ENCODE peak calls at places on chromosomes 2 and 18, in seven cellular contexts. One of them, this sample, is unnamed.

GRCh38 chr2:26123426-26123825 is 49.5 kb upstream of the GAREM2 start:
- DNase-seq in choroid plexus epithelial cell: no peak
- DNase-seq in HepG2: no peak
- DNase-seq in H9: no peak
- DNase-seq in HFFc6: no peak
- DNase-seq in fibroblast of lung: no peak
- DNase-seq in IMR-90: no peak
- DNase-seq in this sample: no peak

GRCh38 chr2:96760986-96761832 is 507 bp downstream of the CNNM4 start:
- DNase-seq in choroid plexus epithelial cell: no peak
- DNase-seq in HepG2: peak
- DNase-seq in H9: peak
- DNase-seq in HFFc6: no peak
- DNase-seq in fibroblast of lung: peak
- DNase-seq in IMR-90: no peak
- DNase-seq in this sample: no peak

GRCh38 chr2:158797963-158798700 is 3.0 kb downstream of the DAPL1 start:
- DNase-seq in choroid plexus epithelial cell: no peak
- DNase-seq in HepG2: no peak
- DNase-seq in H9: no peak
- DNase-seq in HFFc6: no peak
- DNase-seq in fibroblast of lung: peak
- DNase-seq in IMR-90: no peak
- DNase-seq in this sample: no peak

GRCh38 chr2:202184557-202184956 is 53.8 kb downstream of the SUMO1 start:
- DNase-seq in choroid plexus epithelial cell: no peak
- DNase-seq in HepG2: no peak
- DNase-seq in H9: no peak
- DNase-seq in HFFc6: no peak
- DNase-seq in fibroblast of lung: no peak
- DNase-seq in IMR-90: no peak
- DNase-seq in this sample: no peak

GRCh38 chr18:35005963-35006577 is 35.1 kb upstream of the MAPRE2 start:
- DNase-seq in choroid plexus epithelial cell: peak
- DNase-seq in HepG2: peak
- DNase-seq in H9: no peak
- DNase-seq in HFFc6: peak
- DNase-seq in fibroblast of lung: peak
- DNase-seq in IMR-90: peak
- DNase-seq in this sample: peak

GRCh38 chr2:184692137-184692734 is 93.9 kb downstream of the ZNF804A start:
- DNase-seq in choroid plexus epithelial cell: peak
- DNase-seq in HepG2: no peak
- DNase-seq in H9: no peak
- DNase-seq in HFFc6: no peak
- DNase-seq in fibroblast of lung: peak
- DNase-seq in IMR-90: no peak
- DNase-seq in this sample: no peak

GRCh38 chr2:149731112-149731511 is 143.5 kb upstream of the MMADHC start:
- DNase-seq in choroid plexus epithelial cell: no peak
- DNase-seq in HepG2: no peak
- DNase-seq in H9: no peak
- DNase-seq in HFFc6: no peak
- DNase-seq in fibroblast of lung: peak
- DNase-seq in IMR-90: no peak
- DNase-seq in this sample: no peak

GRCh38 chr2:120642646-120643045 is 93.0 kb upstream of the GLI2 start:
- DNase-seq in choroid plexus epithelial cell: no peak
- DNase-seq in HepG2: no peak
- DNase-seq in H9: no peak
- DNase-seq in HFFc6: no peak
- DNase-seq in fibroblast of lung: no peak
- DNase-seq in IMR-90: no peak
- DNase-seq in this sample: no peak

GRCh38 chr2:71690876-71691275 is 237.5 kb downstream of the DYSF start:
- DNase-seq in choroid plexus epithelial cell: no peak
- DNase-seq in HepG2: no peak
- DNase-seq in H9: no peak
- DNase-seq in HFFc6: no peak
- DNase-seq in fibroblast of lung: no peak
- DNase-seq in IMR-90: no peak
- DNase-seq in this sample: no peak

GRCh38 chr18:39698436-39698835 is 2132.8 kb upstream of the CELF4 start:
- DNase-seq in choroid plexus epithelial cell: peak
- DNase-seq in HepG2: no peak
- DNase-seq in H9: no peak
- DNase-seq in HFFc6: no peak
- DNase-seq in fibroblast of lung: no peak
- DNase-seq in IMR-90: no peak
- DNase-seq in this sample: no peak

GRCh38 chr2:100819365-100820345 is at the start of gene NPAS2:
- DNase-seq in choroid plexus epithelial cell: peak
- DNase-seq in HepG2: peak
- DNase-seq in H9: peak
- DNase-seq in HFFc6: no peak
- DNase-seq in fibroblast of lung: peak
- DNase-seq in IMR-90: peak
- DNase-seq in this sample: peak

GRCh38 chr2:85866165-85866659 is 22.6 kb downstream of the ST3GAL5 start:
- DNase-seq in choroid plexus epithelial cell: no peak
- DNase-seq in HepG2: no peak
- DNase-seq in H9: no peak
- DNase-seq in HFFc6: no peak
- DNase-seq in fibroblast of lung: peak
- DNase-seq in IMR-90: no peak
- DNase-seq in this sample: no peak

GRCh38 chr2:169362346-169363026 is at the start of gene LRP2:
- DNase-seq in choroid plexus epithelial cell: peak
- DNase-seq in HepG2: peak
- DNase-seq in H9: peak
- DNase-seq in HFFc6: no peak
- DNase-seq in fibroblast of lung: no peak
- DNase-seq in IMR-90: no peak
- DNase-seq in this sample: peak

GRCh38 chr2:155733091-155733870 is 599.2 kb downstream of the NR4A2 start:
- DNase-seq in choroid plexus epithelial cell: no peak
- DNase-seq in HepG2: no peak
- DNase-seq in H9: no peak
- DNase-seq in HFFc6: no peak
- DNase-seq in fibroblast of lung: no peak
- DNase-seq in IMR-90: no peak
- DNase-seq in this sample: no peak

GRCh38 chr2:28277466-28277865 is 115.2 kb upstream of the FOSL2 start:
- DNase-seq in choroid plexus epithelial cell: no peak
- DNase-seq in HepG2: no peak
- DNase-seq in H9: no peak
- DNase-seq in HFFc6: no peak
- DNase-seq in fibroblast of lung: no peak
- DNase-seq in IMR-90: no peak
- DNase-seq in this sample: no peak

GRCh38 chr2:24456610-24457556 is 34.2 kb upstream of the NCOA1 start:
- DNase-seq in choroid plexus epithelial cell: peak
- DNase-seq in HepG2: no peak
- DNase-seq in H9: no peak
- DNase-seq in HFFc6: peak
- DNase-seq in fibroblast of lung: peak
- DNase-seq in IMR-90: peak
- DNase-seq in this sample: no peak

GRCh38 chr2:45014016-45014702 is 4.9 kb upstream of the SIX2 start:
- DNase-seq in choroid plexus epithelial cell: peak
- DNase-seq in HepG2: no peak
- DNase-seq in H9: peak
- DNase-seq in HFFc6: no peak
- DNase-seq in fibroblast of lung: peak
- DNase-seq in IMR-90: no peak
- DNase-seq in this sample: peak

GRCh38 chr2:217993817-217994459 is 8.9 kb downstream of the TNS1 start:
- DNase-seq in choroid plexus epithelial cell: peak
- DNase-seq in HepG2: peak
- DNase-seq in H9: peak
- DNase-seq in HFFc6: no peak
- DNase-seq in fibroblast of lung: peak
- DNase-seq in IMR-90: peak
- DNase-seq in this sample: peak

GRCh38 chr2:230441188-230441897 is 25.3 kb downstream of the SP100 start:
- DNase-seq in choroid plexus epithelial cell: peak
- DNase-seq in HepG2: no peak
- DNase-seq in H9: no peak
- DNase-seq in HFFc6: no peak
- DNase-seq in fibroblast of lung: peak
- DNase-seq in IMR-90: peak
- DNase-seq in this sample: peak

GRCh38 chr2:149562304-149562703 is 25.3 kb downstream of the MMADHC start:
- DNase-seq in choroid plexus epithelial cell: peak
- DNase-seq in HepG2: peak
- DNase-seq in H9: no peak
- DNase-seq in HFFc6: peak
- DNase-seq in fibroblast of lung: peak
- DNase-seq in IMR-90: peak
- DNase-seq in this sample: no peak

GRCh38 chr18:73947180-73947989 is 200.2 kb downstream of the FBXO15 start:
- DNase-seq in choroid plexus epithelial cell: peak
- DNase-seq in HepG2: no peak
- DNase-seq in H9: no peak
- DNase-seq in HFFc6: no peak
- DNase-seq in fibroblast of lung: peak
- DNase-seq in IMR-90: peak
- DNase-seq in this sample: no peak

GRCh38 chr18:62209046-62209445 is 22.0 kb downstream of the RELCH start:
- DNase-seq in choroid plexus epithelial cell: no peak
- DNase-seq in HepG2: no peak
- DNase-seq in H9: no peak
- DNase-seq in HFFc6: no peak
- DNase-seq in fibroblast of lung: no peak
- DNase-seq in IMR-90: no peak
- DNase-seq in this sample: peak

GRCh38 chr2:51103205-51103604 is 71.3 kb upstream of the NRXN1 start:
- DNase-seq in choroid plexus epithelial cell: peak
- DNase-seq in HepG2: peak
- DNase-seq in H9: peak
- DNase-seq in HFFc6: no peak
- DNase-seq in fibroblast of lung: peak
- DNase-seq in IMR-90: peak
- DNase-seq in this sample: peak
- TF ChIP-seq CTCF in choroid plexus epithelial cell: no peak
- TF ChIP-seq CTCF in HepG2: peak
- TF ChIP-seq CTCF in H9: no peak
- TF ChIP-seq CTCF in HFFc6: no peak
- TF ChIP-seq CTCF in fibroblast of lung: no peak
- TF ChIP-seq CTCF in IMR-90: no peak
- TF ChIP-seq CTCF in this sample: no peak

DNA sequence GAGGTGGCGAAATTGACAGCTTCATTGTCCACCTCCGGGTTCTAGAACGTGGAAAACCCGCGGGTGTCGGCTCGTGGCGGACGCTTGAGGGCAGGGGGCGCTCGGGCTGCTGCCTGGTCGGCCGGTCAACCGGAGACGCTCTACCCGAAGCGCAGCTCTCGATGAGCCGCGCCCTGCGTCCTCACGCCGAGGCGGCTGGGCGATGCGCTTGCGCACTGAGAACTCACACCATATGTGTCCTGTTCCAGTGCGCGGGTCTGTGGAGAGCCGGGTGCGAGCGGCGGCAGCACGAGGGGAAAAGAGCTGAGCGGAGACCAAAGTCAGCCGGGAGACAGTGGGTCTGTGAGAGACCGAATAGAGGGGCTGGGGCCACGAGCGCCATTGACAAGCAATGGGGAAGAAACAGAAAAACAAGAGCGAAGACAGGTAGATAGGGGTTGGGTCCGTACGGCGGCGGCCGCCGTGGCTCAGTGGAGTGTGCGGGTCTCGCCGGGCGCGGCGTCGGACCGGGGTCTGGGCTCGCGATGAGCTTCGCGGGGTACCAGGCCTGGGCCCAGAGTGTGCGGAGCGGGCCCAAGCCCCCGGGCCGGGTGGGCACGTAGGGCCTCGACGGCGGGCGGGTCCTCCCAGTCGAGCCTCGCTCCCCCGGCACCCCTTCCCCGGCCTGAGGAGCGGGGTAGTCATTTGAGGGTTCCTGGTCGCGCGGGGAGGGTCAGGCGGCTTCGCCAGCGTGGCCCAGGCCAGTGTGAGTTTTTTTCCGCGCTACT is at the start of gene EIF5B:
- DNase-seq in choroid plexus epithelial cell: peak
- DNase-seq in HepG2: peak
- DNase-seq in H9: peak
- DNase-seq in HFFc6: peak
- DNase-seq in fibroblast of lung: peak
- DNase-seq in IMR-90: peak
- DNase-seq in this sample: peak
- TF ChIP-seq CTCF in choroid plexus epithelial cell: peak
- TF ChIP-seq CTCF in HepG2: peak
- TF ChIP-seq CTCF in H9: peak
- TF ChIP-seq CTCF in HFFc6: peak
- TF ChIP-seq CTCF in fibroblast of lung: peak
- TF ChIP-seq CTCF in IMR-90: peak
- TF ChIP-seq CTCF in this sample: peak

GRCh38 chr2:135140606-135141005 is 88.5 kb downstream of the RAB3GAP1 start:
- DNase-seq in choroid plexus epithelial cell: no peak
- DNase-seq in HepG2: no peak
- DNase-seq in H9: no peak
- DNase-seq in HFFc6: no peak
- DNase-seq in fibroblast of lung: no peak
- DNase-seq in IMR-90: no peak
- DNase-seq in this sample: no peak
- TF ChIP-seq CTCF in choroid plexus epithelial cell: no peak
- TF ChIP-seq CTCF in HepG2: no peak
- TF ChIP-seq CTCF in H9: no peak
- TF ChIP-seq CTCF in HFFc6: no peak
- TF ChIP-seq CTCF in fibroblast of lung: no peak
- TF ChIP-seq CTCF in IMR-90: no peak
- TF ChIP-seq CTCF in this sample: no peak

GRCh38 chr2:88924533-88924932 is 233.1 kb downstream of the RPIA start:
- DNase-seq in choroid plexus epithelial cell: no peak
- DNase-seq in HepG2: no peak
- DNase-seq in H9: no peak
- DNase-seq in HFFc6: no peak
- DNase-seq in fibroblast of lung: no peak
- DNase-seq in IMR-90: no peak
- DNase-seq in this sample: no peak

GRCh38 chr2:88913280-88913679 is 221.8 kb downstream of the RPIA start:
- DNase-seq in choroid plexus epithelial cell: no peak
- DNase-seq in HepG2: no peak
- DNase-seq in H9: no peak
- DNase-seq in HFFc6: no peak
- DNase-seq in fibroblast of lung: no peak
- DNase-seq in IMR-90: no peak
- DNase-seq in this sample: no peak

DNA sequence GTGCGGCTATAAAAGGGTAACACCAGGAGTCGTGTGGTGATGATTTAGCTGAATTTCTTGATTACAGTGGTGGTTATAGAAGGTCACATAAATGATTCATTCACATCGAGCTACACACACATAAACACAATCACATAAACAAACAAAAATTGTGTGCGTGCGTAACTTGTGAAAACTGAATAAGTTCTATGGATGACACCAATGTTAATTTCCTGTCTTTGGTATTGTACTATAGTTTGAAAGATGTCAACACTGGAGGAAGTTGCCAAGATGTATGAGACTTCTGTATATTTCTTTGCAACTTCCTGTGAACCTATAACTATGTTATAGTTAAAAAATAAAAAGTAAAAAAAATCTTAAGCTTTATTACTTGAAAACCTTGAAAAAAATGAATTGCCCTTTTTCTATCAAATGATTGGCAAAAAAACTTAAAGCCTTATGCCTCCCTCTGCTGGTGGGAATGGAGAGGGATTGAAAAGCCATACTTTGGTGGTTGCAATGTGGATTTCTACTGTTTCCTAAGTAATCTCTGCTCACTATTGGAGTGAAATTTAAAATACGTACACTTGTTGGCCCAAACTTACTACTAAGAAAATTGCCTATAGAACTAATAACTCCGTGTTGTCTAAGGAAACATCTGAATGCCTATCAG is 227.7 kb downstream of the RPIA start:
- DNase-seq in choroid plexus epithelial cell: peak
- DNase-seq in HepG2: peak
- DNase-seq in H9: no peak
- DNase-seq in HFFc6: peak
- DNase-seq in fibroblast of lung: no peak
- DNase-seq in IMR-90: peak
- DNase-seq in this sample: peak
- TF ChIP-seq CTCF in choroid plexus epithelial cell: peak
- TF ChIP-seq CTCF in HepG2: peak
- TF ChIP-seq CTCF in H9: peak
- TF ChIP-seq CTCF in HFFc6: peak
- TF ChIP-seq CTCF in fibroblast of lung: peak
- TF ChIP-seq CTCF in IMR-90: peak
- TF ChIP-seq CTCF in this sample: peak

This sample was measured in cardiac muscle cell.